ENCODE peak calls at places on chromosomes 7 and 10, in six cellular contexts. J is brain microvascular endothelial cell; E is effector CD4-positive, alpha-beta T cell; F is stimulated activated naive CD8-positive, alpha-beta T cell treated with anti-CD3 and anti-CD28 coated beads, Interleukin-15, Interleukin-2, amounts not matched to agents 100 U/mL and 50 U/mL, for 24 hours; K is RPMI8226; W is transverse colon. C is an unnamed sample.
A peak's percentile ranks its signal among the peaks of the same experiment; 100 is the strongest.

GRCh38 chr10:97024181-97025073 is 161.3 kb downstream of the SLIT1 start:
- DNase-seq in K (no peak), F (no peak), W (no peak), E (no peak), J (peak; percentile 89), C (peak; percentile 45)

GRCh38 chr7:46512901-46513431 is 591.9 kb upstream of the IGFBP3 start:
- DNase-seq in F (no peak), E (no peak), J (no peak), K (no peak), W (no peak), C (peak; percentile 32)

GRCh38 chr7:106217089-106217542 is 67.7 kb downstream of the NAMPT start:
- DNase-seq in E (no peak), J (peak; percentile 28), K (no peak), W (peak; percentile 81), F (no peak), C (peak; percentile 74)

GRCh38 chr7:41715000-41715399 is 12.1 kb upstream of the INHBA start:
- DNase-seq in W (no peak), J (no peak), F (no peak), E (no peak), K (no peak), C (no peak)

GRCh38 chr7:95421847-95422444 is 12.9 kb downstream of the PON2 start:
- DNase-seq in E (no peak), K (no peak), F (no peak), J (no peak), W (no peak), C (no peak)

GRCh38 chr7:132065193-132065972 is 509.0 kb upstream of the PODXL start:
- DNase-seq in W (peak; percentile 30), E (no peak), K (peak; percentile 25), J (peak; percentile 96), F (no peak), C (no peak)

GRCh38 chr10:98173258-98173657 is 38.8 kb downstream of the R3HCC1L start:
- DNase-seq in W (no peak), F (no peak), E (no peak), K (no peak), J (no peak), C (no peak)

GRCh38 chr10:91642831-91643692 is 10.2 kb upstream of the PPP1R3C start:
- DNase-seq in E (no peak), W (no peak), J (no peak), F (no peak), K (no peak), C (no peak)

GRCh38 chr10:90314718-90315117 is 543.1 kb downstream of the HTR7 start:
- DNase-seq in F (no peak), J (no peak), W (no peak), K (no peak), E (no peak), C (no peak)

GRCh38 chr7:152899004-152899403 is 139.5 kb downstream of the ACTR3B start:
- DNase-seq in E (no peak), W (no peak), F (no peak), J (no peak), K (no peak), C (no peak)

GRCh38 chr7:19181634-19182033 is 36.4 kb upstream of the FERD3L start:
- DNase-seq in E (no peak), W (no peak), K (no peak), J (peak; percentile 11), F (no peak), C (no peak)

GRCh38 chr10:95889830-95890229 is 17.9 kb upstream of the CC2D2B start:
- DNase-seq in J (no peak), W (no peak), K (no peak), F (no peak), E (no peak), C (no peak)

GRCh38 chr10:101258179-101258885 is 29.1 kb upstream of the LBX1 start:
- DNase-seq in K (peak; percentile 35), J (no peak), W (no peak), F (no peak), E (no peak), C (peak; percentile 30)

GRCh38 chr10:70052462-70053211 is at the start of gene MACROH2A2:
- DNase-seq in F (peak; percentile 24), K (no peak), J (peak; percentile 66), E (no peak), W (peak; percentile 62), C (peak; percentile 66)

GRCh38 chr7:157397751-157398691 is 61.2 kb downstream of the DNAJB6 start:
- DNase-seq in J (peak; percentile 76), W (peak; percentile 25), K (no peak), F (peak; percentile 23), E (no peak), C (peak; percentile 59)

GRCh38 chr10:89151857-89152256 is 55.3 kb downstream of the CH25H start:
- DNase-seq in F (no peak), K (no peak), W (no peak), J (no peak), E (no peak), C (no peak)

GRCh38 chr7:123652406-123652805 is 3.3 kb upstream of the LMOD2 start:
- DNase-seq in W (no peak), E (no peak), J (no peak), K (no peak), F (no peak), C (no peak)

GRCh38 chr7:108015740-108016139 is 12.8 kb upstream of the LAMB1 start:
- DNase-seq in K (no peak), E (no peak), F (no peak), W (no peak), J (no peak), C (no peak)

GRCh38 chr10:70827358-70827757 is 11.6 kb downstream of the SGPL1 start:
- DNase-seq in E (no peak), J (no peak), K (no peak), F (no peak), W (no peak), C (no peak)

GRCh38 chr10:34710391-34710751 is 104.7 kb downstream of the PARD3 start:
- DNase-seq in E (no peak), F (no peak), W (no peak), K (no peak), J (peak; percentile 75), C (no peak)

GRCh38 chr7:157019718-157020451 is 9.4 kb upstream of the MNX1 start:
- DNase-seq in J (no peak), F (no peak), E (no peak), K (no peak), W (no peak), C (no peak)

GRCh38 chr10:74189999-74190421 is 39.0 kb downstream of the ADK start:
- DNase-seq in E (no peak), J (peak; percentile 80), F (no peak), W (peak; percentile 21), K (peak; percentile 23), C (peak; percentile 21)

GRCh38 chr7:124085168-124085567 is 52.3 kb upstream of the TMEM229A start:
- DNase-seq in J (peak; percentile 29), K (no peak), E (no peak), F (no peak), W (peak; percentile 83), C (peak; percentile 98)

GRCh38 chr10:44703241-44704155 is 207.6 kb upstream of the TMEM72 start:
- DNase-seq in K (no peak), W (no peak), E (no peak), J (peak; percentile 64), F (no peak), C (no peak)